ENCODE peak calls at places on chromosomes 16 and 17, in seven cellular contexts. O is upper lobe of left lung, E is ovary, S is A549, H is sigmoid colon, C is K562, M is tibial nerve. A is an unnamed sample.

GRCh38 chr16:1613240-1613639 is 1.1 kb downstream of the CRAMP1 start:
- DNase-seq in O (no peak), E (no peak), S (no peak), H (no peak), C (no peak), M (no peak), A (no peak)

GRCh38 chr17:3972281-3972731 is 8.1 kb upstream of the ATP2A3 start:
- DNase-seq in O (no peak), E (no peak), S (no peak), H (no peak), C (no peak), M (no peak), A (no peak)

GRCh38 chr17:64343071-64343774 is 47.4 kb downstream of the PECAM1 start:
- DNase-seq in O (no peak), E (no peak), S (no peak), H (no peak), C (no peak), M (no peak), A (no peak)

GRCh38 chr17:17741346-17742023 is 60.2 kb downstream of the RAI1 start:
- DNase-seq in O (no peak), E (no peak), S (no peak), H (no peak), C (no peak), M (peak; percentile 46), A (no peak)

GRCh38 chr16:81261049-81261648 is 22.7 kb downstream of the BCO1 start:
- DNase-seq in O (no peak), E (no peak), S (peak; percentile 52), H (no peak), C (peak; percentile 80), M (no peak), A (peak; percentile 31)

GRCh38 chr16:6232060-6232459 is 1100.6 kb upstream of the RBFOX1 start:
- DNase-seq in O (no peak), E (no peak), S (no peak), H (no peak), C (no peak), M (no peak), A (no peak)

GRCh38 chr16:19644877-19645276 is 73.2 kb downstream of the KNOP1 start:
- DNase-seq in O (no peak), E (peak; percentile 72), S (no peak), H (peak; percentile 92), C (no peak), M (peak; percentile 68), A (no peak)

GRCh38 chr17:67246648-67247415 is 1.8 kb upstream of the HELZ start:
- DNase-seq in O (peak; percentile 91), E (no peak), S (peak; percentile 71), H (no peak), C (peak; percentile 52), M (no peak), A (peak; percentile 78)

GRCh38 chr17:21689604-21690003 is 2.7 kb upstream of the KCNJ18 start:
- DNase-seq in O (no peak), E (peak; percentile 47), S (peak; percentile 21), H (peak; percentile 89), C (no peak), M (no peak), A (no peak)

GRCh38 chr17:28528329-28529011 is 22.3 kb downstream of the FOXN1 start:
- DNase-seq in O (peak; percentile 79), E (no peak), S (no peak), H (no peak), C (peak; percentile 71), M (no peak), A (no peak)

GRCh38 chr16:80671281-80671849 is 130.6 kb downstream of the DYNLRB2 start:
- DNase-seq in O (no peak), E (no peak), S (no peak), H (no peak), C (no peak), M (no peak), A (no peak)

GRCh38 chr17:29565643-29566472 is 979 bp downstream of the ABHD15 start:
- DNase-seq in O (peak; percentile 56), E (peak; percentile 11), S (peak; percentile 70), H (peak; percentile 63), C (no peak), M (peak; percentile 24), A (peak; percentile 59)

GRCh38 chr17:57892820-57893595 is 43.2 kb upstream of the MRPS23 start:
- DNase-seq in O (peak; percentile 97), E (peak; percentile 78), S (peak; percentile 90), H (peak; percentile 99), C (no peak), M (peak; percentile 83), A (peak; percentile 81)

GRCh38 chr16:23678430-23679273 is at the start of gene PLK1:
- DNase-seq in O (peak; percentile 81), E (peak; percentile 35), S (peak; percentile 96), H (peak; percentile 79), C (peak; percentile 86), M (peak; percentile 41), A (peak; percentile 79)

GRCh38 chr16:23676924-23677480 is 1.7 kb upstream of the PLK1 start:
- DNase-seq in O (no peak), E (no peak), S (no peak), H (no peak), C (no peak), M (no peak), A (no peak)

GRCh38 chr16:23668873-23669272 is 9.8 kb upstream of the PLK1 start:
- DNase-seq in O (no peak), E (no peak), S (no peak), H (no peak), C (no peak), M (no peak), A (no peak)

GRCh38 chr16:23670137-23670776 is 8.4 kb upstream of the PLK1 start:
- DNase-seq in O (no peak), E (no peak), S (no peak), H (no peak), C (no peak), M (no peak), A (no peak)

DNA sequence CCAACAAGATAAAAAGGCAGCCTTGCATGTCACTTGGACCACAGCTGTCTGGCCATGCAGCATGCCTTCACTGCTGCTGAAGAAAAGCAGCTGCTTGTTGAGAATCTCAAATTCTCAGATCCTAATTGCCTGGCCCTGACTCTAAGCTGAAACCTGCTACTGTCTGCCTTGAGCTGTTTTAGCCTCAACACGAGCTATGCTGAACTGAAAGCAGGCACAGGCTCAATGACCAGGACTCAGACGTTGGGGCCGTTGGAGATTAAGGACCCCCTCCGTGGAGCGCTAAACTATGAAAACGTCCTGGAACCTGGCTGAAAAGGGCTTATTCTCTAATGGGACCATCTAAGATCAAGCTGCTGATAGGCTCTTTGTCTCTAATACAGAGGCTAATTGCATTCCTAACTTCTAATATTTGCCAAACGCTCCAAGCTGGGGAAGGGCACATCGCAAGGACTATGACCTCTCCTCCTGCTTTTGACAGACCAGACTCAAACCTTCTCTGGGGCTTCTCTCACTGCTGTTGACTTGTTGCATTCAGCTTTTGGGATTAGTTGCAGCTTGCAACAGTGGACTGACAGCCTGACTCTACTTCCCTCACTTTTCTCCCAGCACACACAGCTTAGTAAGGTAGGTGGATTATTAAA is 4.6 kb upstream of the PLK1 start:
- DNase-seq in O (no peak), E (no peak), S (no peak), H (no peak), C (no peak), M (no peak), A (no peak)
- H3K4me3 ChIP-seq in O (no peak overlapping the region), E (no peak overlapping the region), S (no peak overlapping the region), H (no peak overlapping the region), C (no peak overlapping the region), M (no peak overlapping the region), A (no peak overlapping the region)

GRCh38 chr17:70071620-70072019 is 3.4 kb upstream of the KCNJ16 start:
- DNase-seq in O (no peak), E (no peak), S (no peak), H (no peak), C (no peak), M (no peak), A (no peak)

GRCh38 chr17:70070297-70071027 is 4.6 kb upstream of the KCNJ16 start:
- DNase-seq in O (no peak), E (no peak), S (no peak), H (no peak), C (no peak), M (no peak), A (no peak)

GRCh38 chr17:70071127-70071526 is 3.9 kb upstream of the KCNJ16 start:
- DNase-seq in O (no peak), E (no peak), S (no peak), H (no peak), C (no peak), M (no peak), A (no peak)

GRCh38 chr17:70072900-70073299 is 2.1 kb upstream of the KCNJ16 start:
- DNase-seq in O (no peak), E (no peak), S (no peak), H (no peak), C (no peak), M (no peak), A (no peak)

DNA sequence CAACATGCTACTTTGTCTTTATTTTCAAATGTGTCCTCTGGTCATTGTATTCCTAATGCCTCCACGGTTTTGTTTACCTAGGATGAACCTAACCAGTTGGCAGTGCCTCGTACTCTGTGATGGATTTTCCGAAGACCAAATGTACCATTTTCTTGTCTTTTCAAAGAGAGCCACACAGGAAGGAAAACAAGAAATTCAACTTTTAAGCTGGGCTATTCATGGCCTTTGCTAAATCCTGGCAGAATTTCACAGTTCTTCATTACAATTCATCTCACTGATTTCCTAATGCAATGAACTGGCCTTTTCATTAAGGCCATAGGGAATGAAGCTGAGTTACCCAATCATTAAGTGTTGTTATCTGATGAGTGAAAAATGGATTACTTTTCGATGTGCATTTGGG is 7.9 kb upstream of the KCNJ16 start:
- DNase-seq in O (no peak), E (no peak), S (no peak), H (no peak), C (no peak), M (no peak), A (no peak)
- TF ChIP-seq EP300 in O (no peak), E (no peak), S (no peak), H (no peak), C (no peak), M (no peak), A (no peak)

GRCh38 chr17:43402078-43402477 is 3.3 kb downstream of the ARL4D start:
- DNase-seq in O (no peak), E (no peak), S (no peak), H (peak; percentile 78), C (no peak), M (no peak), A (no peak)
- H3K4me3 ChIP-seq in O (no peak overlapping the region), E (no peak overlapping the region), S (no peak overlapping the region), H (peak overlapping the region; percentile 77), C (no peak overlapping the region), M (no peak overlapping the region), A (peak overlapping the region; percentile 83)

DNA sequence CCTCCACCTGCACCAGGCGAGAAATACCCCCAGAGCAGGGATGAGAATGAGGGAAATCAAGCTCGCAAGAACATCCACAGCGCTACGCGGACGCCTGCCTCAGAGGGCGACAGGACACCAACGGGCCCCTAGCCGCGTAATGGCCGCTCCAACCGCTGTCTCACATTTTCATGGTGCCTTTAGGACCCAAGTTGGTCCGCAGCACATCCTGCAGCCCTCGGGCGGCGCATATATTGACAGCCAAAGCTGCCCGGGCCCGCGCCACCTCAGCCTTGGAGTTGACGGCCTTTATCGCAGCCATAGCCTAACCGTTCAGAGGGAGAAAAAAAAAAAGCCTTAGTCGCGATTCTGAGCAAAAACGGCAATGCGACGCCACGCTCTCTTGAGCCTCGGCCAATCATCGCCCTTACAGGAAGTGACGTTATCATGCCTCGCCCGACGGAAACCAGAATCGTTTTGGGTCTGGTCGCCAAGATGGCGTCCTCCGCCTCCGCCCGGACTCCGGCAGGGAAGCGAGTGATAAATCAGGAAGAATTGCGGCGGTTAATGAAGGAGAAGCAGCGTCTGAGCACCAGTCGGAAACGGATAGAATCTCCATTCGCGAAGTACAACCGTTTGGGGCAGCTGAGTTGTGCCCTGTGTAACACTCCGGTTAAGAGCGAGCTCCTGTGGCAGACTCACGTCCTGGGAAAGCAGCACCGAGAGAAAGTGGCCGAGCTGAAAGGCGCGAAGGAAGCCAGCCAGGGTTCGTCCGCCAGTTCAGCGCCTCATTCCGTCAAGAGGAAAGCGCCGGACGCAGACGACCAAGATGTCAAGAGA is at the start of the genes CCT6B and ZNF830:
- DNase-seq in O (peak; percentile 90), E (peak; percentile 90), S (peak; percentile 97), H (peak; percentile 97), C (peak; percentile 91), M (peak; percentile 82), A (peak; percentile 94)
- TF ChIP-seq EP300 in O (no peak), E (no peak), S (no peak), H (no peak), C (peak; percentile 14), M (peak; percentile 64), A (no peak)

A was measured in stomach.